ENCODE peak calls at places on chromosomes 4 and X, in ten cellular contexts. R is K562, O is heart right ventricle, L is astrocyte of the spinal cord, D is upper lobe of left lung, J is hepatocyte, S is psoas muscle, I is body of pancreas, Z is IMR-90, X is mucosa of descending colon. T is an unnamed sample.

GRCh38 chrX:3631196-3631595 is 82.3 kb downstream of the PRKX start:
- DNase-seq in S (no peak), L (no peak), R (no peak), I (no peak), J (no peak), Z (no peak), O (no peak), D (no peak), X (no peak), T (no peak)

GRCh38 chr4:24032371-24032989 is 142.6 kb upstream of the PPARGC1A start:
- DNase-seq in I (no peak), X (no peak), J (peak), O (peak), L (peak), R (no peak), S (peak), Z (peak), D (no peak), T (no peak)

GRCh38 chr4:182916483-182917181 is 554 bp downstream of the DCTD start:
- DNase-seq in X (peak), I (peak), R (no peak), O (peak), D (no peak), J (peak), L (peak), Z (peak), S (peak), T (no peak)

GRCh38 chrX:20382518-20383291 is 116.0 kb upstream of the RPS6KA3 start:
- DNase-seq in O (no peak), X (no peak), S (no peak), R (no peak), Z (no peak), J (peak), D (no peak), L (no peak), I (no peak), T (no peak)

GRCh38 chr4:4693258-4693657 is 151.4 kb upstream of the STX18 start:
- DNase-seq in S (no peak), I (no peak), D (no peak), R (no peak), L (no peak), X (no peak), Z (no peak), J (no peak), O (no peak), T (peak)

GRCh38 chrX:150199803-150200202 is 163.3 kb upstream of the MAMLD1 start:
- DNase-seq in O (no peak), Z (no peak), I (peak), J (no peak), X (no peak), S (no peak), L (no peak), D (no peak), R (no peak), T (no peak)

GRCh38 chr4:30616943-30617646 is 103.1 kb upstream of the PCDH7 start:
- DNase-seq in Z (peak), O (no peak), I (no peak), J (no peak), X (no peak), L (peak), S (no peak), D (no peak), R (no peak), T (no peak)

GRCh38 chrX:119062750-119063374 is 9.9 kb upstream of the CT47C1 start:
- DNase-seq in J (no peak), R (no peak), I (peak), D (no peak), O (no peak), Z (peak), L (peak), X (no peak), S (no peak), T (no peak)

GRCh38 chr4:116539744-116540143 is 545.6 kb downstream of the TRAM1L1 start:
- DNase-seq in I (no peak), R (no peak), Z (no peak), L (no peak), J (no peak), X (no peak), S (no peak), O (no peak), D (no peak), T (no peak)

GRCh38 chrX:153744210-153745066 is 19.6 kb upstream of the PLXNB3 start:
- DNase-seq in I (no peak), L (no peak), Z (no peak), X (peak), J (no peak), R (no peak), S (peak), D (peak), O (no peak), T (no peak)

GRCh38 chr4:122577808-122578781 is 42.8 kb downstream of the IL21 start:
- DNase-seq in X (no peak), D (no peak), J (peak), Z (peak), I (peak), R (peak), S (no peak), L (peak), O (peak), T (no peak)

GRCh38 chr4:89727236-89727635 is 109.7 kb downstream of the SNCA start:
- DNase-seq in X (no peak), J (no peak), I (no peak), L (no peak), R (no peak), S (no peak), D (no peak), Z (no peak), O (no peak), T (no peak)

GRCh38 chr4:151314509-151314908 is 10.9 kb downstream of the SH3D19 start:
- DNase-seq in D (no peak), X (no peak), J (no peak), L (no peak), Z (no peak), R (no peak), S (no peak), O (no peak), I (no peak), T (no peak)

GRCh38 chr4:151315212-151315886 is 10.1 kb downstream of the SH3D19 start:
- DNase-seq in S (no peak), J (no peak), I (no peak), L (peak), O (no peak), D (no peak), X (no peak), Z (no peak), R (no peak), T (no peak)

GRCh38 chr4:151319490-151319889 is 5.9 kb downstream of the SH3D19 start:
- DNase-seq in I (no peak), J (no peak), D (no peak), O (no peak), L (no peak), Z (no peak), X (no peak), S (no peak), R (no peak), T (no peak)

GRCh38 chr4:151318310-151319006 is 6.9 kb downstream of the SH3D19 start:
- DNase-seq in L (no peak), O (no peak), Z (no peak), S (no peak), I (no peak), J (no peak), X (no peak), D (no peak), R (no peak), T (no peak)

DNA sequence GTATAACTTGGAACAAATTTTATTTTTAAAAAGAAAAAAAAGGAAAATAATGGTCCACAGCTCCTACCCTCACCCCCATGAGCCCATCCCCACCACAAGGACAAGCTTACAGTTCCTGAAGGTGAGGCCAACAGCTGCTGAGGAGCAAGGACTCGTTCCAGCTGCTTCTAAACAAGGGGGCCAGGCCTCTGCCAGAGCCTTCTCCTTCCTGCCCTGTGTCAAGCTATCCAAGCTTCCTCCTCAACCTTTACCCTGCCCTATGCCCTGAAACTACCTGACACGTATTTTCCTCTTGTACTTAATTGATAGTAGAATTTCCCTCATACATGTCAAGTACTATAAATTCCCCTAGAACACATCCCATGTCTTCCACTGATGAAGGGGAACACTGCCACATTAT is 8.8 kb downstream of the SH3D19 start:
- DNase-seq in I (no peak), X (no peak), Z (no peak), O (no peak), D (no peak), J (no peak), S (no peak), R (no peak), L (no peak), T (no peak)
- TF ChIP-seq CTCF in I (no peak), X (no peak), Z (no peak), O (no peak), D (no peak), J (no peak), S (no peak), R (no peak), L (no peak), T (no peak)

GRCh38 chr4:105473340-105474109 is at the start of gene PPA2:
- DNase-seq in J (peak), D (peak), Z (peak), X (peak), O (peak), R (peak), S (peak), I (peak), L (peak), T (peak)

GRCh38 chr4:105474110-105474518 is 252 bp upstream of the PPA2 start:
- DNase-seq in J (peak), S (peak), O (peak), L (peak), I (peak), Z (peak), X (peak), R (no peak), D (peak), T (no peak)

GRCh38 chr4:105466580-105466979 is 7.3 kb downstream of the PPA2 start:
- DNase-seq in L (no peak), Z (no peak), I (no peak), S (no peak), O (no peak), D (no peak), R (no peak), J (no peak), X (no peak), T (no peak)

GRCh38 chr4:105472871-105473339 is 957 bp downstream of the PPA2 start:
- DNase-seq in D (no peak), I (no peak), J (no peak), O (no peak), Z (no peak), R (peak), S (no peak), L (no peak), X (no peak), T (no peak)

DNA sequence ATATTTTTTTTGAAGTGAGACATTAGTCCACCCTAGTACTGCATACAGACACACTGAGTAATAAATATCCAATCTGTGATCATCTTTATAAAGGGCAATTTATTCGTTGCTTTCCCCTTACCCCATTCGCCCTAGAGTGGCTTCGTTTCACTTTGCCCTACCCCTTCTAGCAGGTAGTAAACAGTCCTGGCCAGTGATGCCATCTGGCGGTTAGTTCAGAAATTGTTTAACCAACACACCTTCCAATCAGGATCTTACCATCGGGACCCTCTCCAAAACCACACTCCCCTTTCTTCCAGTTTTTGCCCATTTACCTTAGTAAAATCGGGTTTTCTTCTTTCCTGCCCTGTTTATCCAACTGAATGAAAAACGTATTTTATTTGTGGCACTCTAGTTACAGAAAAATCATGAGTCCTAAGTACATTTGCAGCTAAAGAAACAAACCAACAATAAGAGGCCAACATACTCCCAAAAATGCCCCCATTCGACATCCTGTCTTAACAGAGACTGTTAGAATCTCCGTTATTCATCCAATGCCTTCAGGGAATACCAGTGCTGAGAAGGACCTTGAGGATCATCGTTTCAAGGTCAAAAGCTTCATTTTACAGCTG is 2.2 kb downstream of the PPA2 start:
- DNase-seq in R (peak), J (peak), Z (peak), I (peak), L (peak), O (peak), D (no peak), S (peak), X (peak), T (peak)
- H3K4me3 ChIP-seq in R (peak), J (peak), Z (no peak), I (no peak), L (peak), O (peak), D (peak), S (peak), X (no peak), T (peak)

DNA sequence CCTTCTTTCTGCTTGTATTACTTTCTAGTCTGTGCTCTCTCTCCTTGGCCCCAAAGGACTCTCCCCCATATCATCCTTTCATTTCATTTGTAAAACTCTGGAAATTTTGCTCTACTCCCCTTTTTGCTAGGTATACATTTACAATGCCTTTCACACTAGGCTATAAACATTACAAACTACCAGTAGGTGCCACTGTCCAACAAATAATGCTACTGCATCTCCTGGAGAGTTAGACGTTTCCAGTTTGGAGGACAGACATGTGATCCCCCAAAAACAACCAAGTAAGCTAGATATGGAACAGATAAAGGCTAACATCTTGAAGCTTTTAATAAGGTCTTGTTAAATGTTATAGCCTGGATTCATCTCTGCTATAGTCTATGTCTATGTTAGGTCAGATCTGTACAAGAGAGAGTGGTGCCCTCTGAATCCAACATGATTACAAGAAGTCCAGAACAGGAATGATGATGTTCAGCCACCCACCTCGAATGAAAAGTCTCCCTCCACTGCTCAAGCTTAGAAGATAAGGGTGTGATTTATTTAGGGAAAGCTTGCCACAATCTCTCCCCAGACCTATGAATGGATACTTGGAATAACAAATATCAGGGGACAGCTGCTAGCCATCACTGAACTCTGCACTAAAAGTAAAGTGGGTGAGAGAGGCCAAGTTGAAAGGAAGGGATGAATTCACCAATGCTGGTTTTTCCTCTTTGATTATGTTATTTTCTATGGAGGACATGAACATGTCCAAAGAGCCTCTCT is 14.3 kb downstream of the CBR4 start:
- DNase-seq in L (peak), J (no peak), R (no peak), I (no peak), S (no peak), O (no peak), Z (peak), X (no peak), D (no peak), T (no peak)
- TF ChIP-seq CTCF in L (peak), J (peak), R (no peak), I (peak), S (peak), O (peak), Z (peak), X (no peak), D (peak), T (no peak)

GRCh38 chr4:66946761-66947160 is 598.5 kb downstream of the CENPC start:
- DNase-seq in J (no peak), S (no peak), I (no peak), L (no peak), Z (no peak), R (no peak), D (no peak), X (no peak), O (no peak), T (no peak)

GRCh38 chr4:66949424-66949823 is 595.9 kb downstream of the CENPC start:
- DNase-seq in D (no peak), J (no peak), L (no peak), I (no peak), Z (no peak), R (no peak), S (no peak), X (no peak), O (no peak), T (no peak)
- H3K4me3 ChIP-seq in D (no peak), J (no peak), L (no peak), I (no peak), Z (no peak), R (no peak), S (no peak), X (no peak), O (no peak), T (no peak)

GRCh38 chr4:121061215-121061614 is 11.1 kb downstream of the NDNF start:
- DNase-seq in O (no peak), Z (no peak), X (no peak), J (no peak), S (no peak), I (no peak), L (no peak), R (no peak), D (no peak), T (no peak)
- TF ChIP-seq CTCF in O (no peak), Z (no peak), X (no peak), J (no peak), S (no peak), I (no peak), L (no peak), R (no peak), D (no peak), T (no peak)

GRCh38 chrX:142428916-142429315 is 223.8 kb upstream of the MAGEC2 start:
- DNase-seq in J (no peak), I (no peak), R (no peak), X (no peak), S (no peak), D (no peak), L (no peak), O (no peak), Z (no peak), T (no peak)
- H3K4me3 ChIP-seq in J (no peak), I (no peak), R (no peak), X (no peak), S (no peak), D (no peak), L (no peak), O (no peak), Z (no peak), T (no peak)